ENCODE peak calls at places on chromosome 20, in ten cellular contexts. D is GM10248; M is left ventricle myocardium inferior; Z is Calu3; P is IMR-90; K is CD4-positive, alpha-beta T cell; Y is A549; C is CD8-positive, alpha-beta T cell; Q is ovary; V is uterus. G is an unnamed sample.

GRCh38 chr20:5041433-5041832 is 40.1 kb upstream of the SLC23A2 start:
- DNase-seq in V (no peak), Y (no peak), Z (no peak), P (no peak), C (no peak), D (no peak), Q (peak), K (no peak), M (no peak), G (no peak)

GRCh38 chr20:24755411-24755922 is 193.6 kb upstream of the CST7 start:
- DNase-seq in K (no peak), C (no peak), D (no peak), Z (no peak), V (no peak), M (no peak), P (no peak), Q (no peak), Y (no peak), G (no peak)

GRCh38 chr20:51469578-51470520 is 72.7 kb downstream of the NFATC2 start:
- DNase-seq in Q (peak), K (no peak), M (no peak), Z (no peak), C (no peak), D (no peak), Y (no peak), V (no peak), P (no peak), G (no peak)

GRCh38 chr20:4585104-4585753 is 136.5 kb upstream of the PRND start:
- DNase-seq in P (peak), Q (no peak), D (no peak), K (no peak), C (no peak), Y (no peak), M (no peak), Z (no peak), V (no peak), G (no peak)

GRCh38 chr20:36132802-36133211 is 21.7 kb upstream of the EPB41L1 start:
- DNase-seq in V (no peak), Y (no peak), Q (no peak), D (no peak), C (no peak), P (no peak), Z (no peak), K (no peak), M (no peak), G (no peak)

GRCh38 chr20:25280051-25280573 is 32.2 kb downstream of the PYGB start:
- DNase-seq in P (no peak), K (no peak), M (peak), V (peak), Q (peak), Z (no peak), D (no peak), C (no peak), Y (no peak), G (no peak)

GRCh38 chr20:3251806-3252205 is 12.8 kb upstream of the SLC4A11 start:
- DNase-seq in K (no peak), Z (no peak), Q (no peak), M (peak), V (no peak), C (no peak), Y (no peak), D (no peak), P (peak), G (no peak)

GRCh38 chr20:48629960-48630315 is 197.9 kb downstream of the PREX1 start:
- DNase-seq in Y (no peak), Q (no peak), Z (no peak), C (no peak), P (no peak), V (no peak), K (no peak), D (no peak), M (no peak), G (no peak)

GRCh38 chr20:53872081-53872541 is 198.3 kb downstream of the BCAS1 start:
- DNase-seq in C (no peak), V (no peak), D (no peak), M (no peak), Q (no peak), P (no peak), K (no peak), Z (no peak), Y (no peak), G (no peak)

GRCh38 chr20:25706793-25707192 is 10.1 kb upstream of the ZNF337 start:
- DNase-seq in C (peak), P (no peak), D (no peak), M (no peak), Z (peak), K (no peak), V (no peak), Y (no peak), Q (no peak), G (no peak)

GRCh38 chr20:50152394-50153152 is 950 bp downstream of the PEDS1 start:
- DNase-seq in K (no peak), D (no peak), C (no peak), Z (peak), Y (no peak), V (no peak), Q (no peak), M (no peak), P (no peak), G (no peak)

GRCh38 chr20:61679473-61679872 is 386.2 kb downstream of the TAF4 start:
- DNase-seq in D (no peak), V (no peak), M (peak), Q (no peak), K (no peak), Z (no peak), C (no peak), P (no peak), Y (no peak), G (no peak)

DNA sequence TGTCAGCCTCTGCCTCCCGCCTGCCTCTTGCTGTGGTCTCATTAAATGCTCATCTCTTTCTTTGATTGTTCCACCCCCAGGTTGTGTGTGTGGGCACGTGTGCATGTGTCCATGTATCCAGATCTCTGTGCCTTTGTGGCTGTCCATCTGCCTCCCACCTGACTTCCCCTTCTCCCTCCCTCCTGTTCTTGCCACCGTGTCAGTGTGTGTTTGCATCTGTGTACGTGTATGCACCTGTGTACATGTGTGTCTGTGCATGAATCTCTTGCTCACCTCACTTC is 62.9 kb downstream of the SRC start:
- DNase-seq in C (no peak), D (no peak), P (no peak), K (no peak), Z (no peak), V (no peak), Y (no peak), M (no peak), Q (no peak), G (no peak)
- TF ChIP-seq CTCF in C (no peak), D (no peak), P (no peak), K (no peak), Z (no peak), V (no peak), Y (no peak), M (no peak), Q (no peak), G (no peak)

DNA sequence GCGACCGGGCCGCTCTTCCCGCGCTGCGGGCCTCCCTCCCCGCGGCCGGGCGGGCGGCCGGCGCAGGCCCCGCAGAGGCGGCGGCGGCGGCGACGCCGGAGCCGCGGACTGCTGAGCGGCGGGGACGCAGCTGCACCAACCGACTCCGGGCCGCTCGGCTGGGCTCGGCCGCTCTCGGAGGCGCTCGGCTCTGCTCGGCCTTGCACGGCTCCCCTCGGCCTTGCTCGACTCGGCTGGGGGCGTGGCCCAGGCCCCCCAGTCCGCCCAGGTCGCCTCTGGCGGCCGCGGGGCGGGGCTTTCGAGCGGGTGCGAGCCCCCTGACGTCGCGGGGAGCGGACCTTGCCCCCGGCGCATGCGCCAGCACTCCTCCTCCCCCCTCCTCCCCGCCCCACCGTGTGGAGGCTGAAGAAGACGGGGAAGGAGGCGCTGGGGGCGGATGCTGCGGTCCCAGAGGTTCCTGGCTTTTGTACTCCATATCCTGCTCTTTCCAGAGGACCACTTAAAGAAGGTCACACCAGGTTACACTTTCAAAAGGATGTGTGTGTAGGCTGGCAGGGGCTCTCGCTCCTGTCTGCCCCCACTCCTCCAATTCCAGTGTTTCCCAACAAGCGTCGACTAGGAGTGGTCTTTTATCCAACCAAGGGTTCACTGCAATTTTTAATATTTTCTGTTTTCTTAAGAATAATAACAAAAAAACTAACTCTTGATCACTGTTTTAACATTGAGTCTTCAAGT is at the start of gene ZHX3:
- DNase-seq in Q (peak), M (peak), Z (peak), P (peak), V (peak), C (peak), K (peak), Y (peak), D (peak), G (peak)
- TF ChIP-seq CTCF in Q (no peak), M (no peak), Z (no peak), P (no peak), V (no peak), C (no peak), K (no peak), Y (no peak), D (no peak), G (no peak)

DNA sequence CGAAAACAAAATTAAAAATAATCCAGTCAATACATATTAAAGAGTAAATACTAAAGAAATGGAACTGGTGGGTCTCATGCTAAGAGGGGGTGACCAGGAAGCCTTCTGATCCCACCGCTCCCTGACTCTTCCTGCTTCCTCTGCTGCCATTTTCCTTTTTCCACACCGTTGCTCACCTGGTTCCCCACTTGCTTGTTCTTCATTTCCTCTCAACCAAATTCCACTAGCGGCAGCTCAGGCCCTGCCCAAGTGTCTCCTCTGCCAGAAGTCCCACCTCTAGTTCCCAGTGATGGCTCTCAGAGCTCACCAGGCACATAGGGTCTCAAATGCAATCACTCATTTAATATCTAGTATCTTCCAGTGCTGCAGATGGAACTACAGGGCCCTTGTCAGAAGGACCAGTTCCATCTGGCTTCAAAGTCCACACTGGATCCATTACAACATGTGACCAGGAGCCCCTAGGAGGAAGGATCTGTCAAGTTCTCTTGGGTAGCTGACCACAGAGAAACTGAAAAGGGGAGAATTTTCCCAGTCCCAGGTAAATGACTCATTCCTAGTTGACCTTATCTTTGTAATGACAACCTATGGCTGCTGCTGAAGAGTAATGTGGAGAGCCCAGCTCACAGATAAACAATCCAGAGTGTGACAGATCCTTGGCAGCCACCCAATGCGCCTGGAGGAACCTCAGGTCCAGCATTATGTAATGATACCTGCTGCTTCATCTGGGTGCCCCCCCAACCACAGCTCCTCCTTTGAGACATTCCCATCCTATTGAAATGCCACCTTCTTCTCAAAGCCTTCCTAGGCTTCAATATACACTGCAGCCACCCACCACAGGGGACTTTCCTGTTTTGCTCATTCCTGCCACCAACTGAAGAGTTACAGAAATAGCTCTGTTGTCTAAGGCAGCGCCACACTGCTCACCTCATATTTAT is 38.2 kb downstream of the ELMO2 start:
- DNase-seq in M (no peak), Z (peak), Y (no peak), C (no peak), V (no peak), K (no peak), Q (no peak), D (no peak), P (no peak), G (no peak)
- TF ChIP-seq CTCF in M (no peak), Z (no peak), Y (no peak), C (no peak), V (no peak), K (no peak), Q (no peak), D (no peak), P (no peak), G (no peak)

GRCh38 chr20:60271597-60271996 is 313.4 kb downstream of the CDH26 start:
- DNase-seq in D (no peak), Z (no peak), V (no peak), P (peak), K (no peak), M (no peak), Q (no peak), C (no peak), Y (peak), G (no peak)
- TF ChIP-seq CTCF in D (no peak), Z (no peak), V (no peak), P (peak), K (no peak), M (peak), Q (no peak), C (peak), Y (no peak), G (no peak)

DNA sequence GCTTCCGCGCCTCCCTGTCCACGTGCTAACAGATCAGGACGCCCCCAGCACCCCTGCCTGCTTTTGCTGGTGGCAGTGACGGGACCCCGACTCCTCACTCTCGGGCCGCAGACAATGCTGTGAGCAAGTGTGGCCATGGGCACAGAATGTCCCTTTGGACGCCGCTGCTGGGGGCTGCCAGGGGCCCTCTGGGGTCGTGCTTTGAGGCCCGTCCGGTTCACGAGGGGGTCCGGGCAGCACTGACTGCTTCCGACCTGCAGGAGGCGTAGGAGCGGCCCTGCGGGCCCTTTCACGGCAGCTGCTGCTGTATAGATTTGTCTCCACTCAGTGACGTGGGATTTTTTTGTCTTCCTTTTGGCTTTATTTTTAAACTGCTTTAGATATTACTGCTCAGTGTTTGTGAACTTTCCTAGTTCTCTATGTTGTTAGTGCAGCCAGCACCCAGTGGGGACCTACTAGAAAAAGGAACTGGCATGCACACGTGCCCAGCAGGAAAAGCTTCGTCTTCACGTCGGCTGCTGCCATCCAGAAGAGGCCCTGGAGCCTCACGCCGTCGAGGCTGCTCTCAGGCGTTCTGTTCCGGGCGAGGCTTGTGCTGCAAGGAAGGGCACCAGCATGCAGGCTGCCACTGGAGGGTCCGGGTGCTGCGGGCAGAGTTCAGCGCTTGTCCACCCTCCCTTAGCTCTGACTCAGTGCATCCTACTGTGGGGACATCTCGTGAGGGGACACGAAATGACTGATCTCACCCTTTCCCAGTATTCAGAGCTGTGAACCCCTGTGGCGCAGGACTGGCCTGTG is 21.7 kb downstream of the UCKL1 start:
- DNase-seq in C (no peak), M (no peak), D (no peak), Q (no peak), Z (no peak), V (no peak), Y (no peak), P (no peak), K (no peak), G (no peak)
- TF ChIP-seq CTCF in C (no peak), M (peak), D (no peak), Q (no peak), Z (no peak), V (no peak), Y (peak), P (peak), K (peak), G (no peak)

GRCh38 chr20:57508381-57508780 is 16.6 kb downstream of the CTCFL start:
- DNase-seq in M (no peak), K (no peak), Q (no peak), P (no peak), D (no peak), C (no peak), Y (no peak), Z (no peak), V (no peak), G (no peak)

GRCh38 chr20:57512432-57512831 is 12.5 kb downstream of the CTCFL start:
- DNase-seq in Q (no peak), D (no peak), C (no peak), V (no peak), Z (no peak), M (no peak), K (no peak), P (no peak), Y (no peak), G (no peak)

GRCh38 chr20:57507477-57507876 is 17.5 kb downstream of the CTCFL start:
- DNase-seq in M (no peak), K (no peak), D (no peak), Z (no peak), Y (no peak), V (no peak), P (no peak), Q (no peak), C (no peak), G (no peak)

GRCh38 chr20:57508831-57509230 is 16.1 kb downstream of the CTCFL start:
- DNase-seq in P (no peak), Y (no peak), Z (no peak), M (no peak), V (no peak), Q (no peak), D (no peak), K (no peak), C (no peak), G (no peak)

DNA sequence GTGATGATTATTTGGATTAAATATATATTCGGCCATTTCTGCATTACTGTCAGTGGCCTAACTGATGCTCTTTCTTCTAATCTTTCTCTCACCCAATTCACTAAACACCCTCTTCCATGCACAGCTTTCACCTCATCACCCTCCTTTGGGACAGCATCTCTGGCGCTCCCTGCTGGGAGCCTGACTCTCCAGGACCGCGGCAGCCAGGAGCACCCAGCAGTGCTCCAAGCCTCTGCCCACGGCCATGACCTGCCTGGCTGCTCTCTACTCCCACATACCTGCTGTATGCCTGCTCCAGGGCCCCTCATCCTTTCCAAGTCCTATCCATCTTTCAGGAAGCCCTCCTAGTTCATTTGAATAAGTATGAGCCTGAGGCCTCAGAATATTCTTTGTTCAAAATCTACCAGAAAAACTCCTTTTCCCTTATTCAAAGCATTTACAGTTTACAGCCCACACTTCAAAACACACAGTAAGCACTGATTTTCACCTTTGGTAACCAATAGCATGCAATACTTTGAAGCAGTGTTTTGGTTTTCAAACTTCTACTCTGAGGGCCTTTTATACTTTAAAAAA is 15.2 kb downstream of the CTCFL start:
- DNase-seq in C (no peak), M (no peak), P (no peak), K (no peak), D (peak), V (no peak), Z (peak), Q (no peak), Y (peak), G (no peak)
- TF ChIP-seq CTCF in C (no peak), M (peak), P (peak), K (no peak), D (peak), V (no peak), Z (peak), Q (no peak), Y (peak), G (peak)

GRCh38 chr20:44735816-44736169 is 9.9 kb upstream of the KCNK15 start:
- DNase-seq in V (no peak), M (no peak), P (no peak), Y (no peak), K (no peak), C (no peak), Q (no peak), D (no peak), Z (no peak), G (no peak)

GRCh38 chr20:44737116-44737515 is 8.5 kb upstream of the KCNK15 start:
- DNase-seq in Q (no peak), Y (no peak), D (no peak), P (no peak), Z (no peak), K (no peak), V (no peak), C (no peak), M (no peak), G (no peak)

GRCh38 chr20:44736170-44737021 is 9.3 kb upstream of the KCNK15 start:
- DNase-seq in P (peak), Y (peak), C (no peak), V (peak), Z (peak), K (no peak), D (no peak), M (no peak), Q (peak), G (no peak)

GRCh38 chr20:44733341-44734069 is 12.2 kb upstream of the KCNK15 start:
- DNase-seq in Q (peak), C (peak), V (peak), K (peak), Y (peak), D (peak), P (peak), Z (peak), M (peak), G (peak)

GRCh38 chr20:44734938-44735337 is 10.7 kb upstream of the KCNK15 start:
- DNase-seq in D (no peak), Z (peak), P (peak), V (no peak), C (no peak), K (no peak), Q (no peak), Y (peak), M (no peak), G (no peak)
- TF ChIP-seq CTCF in D (no peak), Z (peak), P (peak), V (peak), C (no peak), K (no peak), Q (no peak), Y (no peak), M (no peak), G (no peak)

DNA sequence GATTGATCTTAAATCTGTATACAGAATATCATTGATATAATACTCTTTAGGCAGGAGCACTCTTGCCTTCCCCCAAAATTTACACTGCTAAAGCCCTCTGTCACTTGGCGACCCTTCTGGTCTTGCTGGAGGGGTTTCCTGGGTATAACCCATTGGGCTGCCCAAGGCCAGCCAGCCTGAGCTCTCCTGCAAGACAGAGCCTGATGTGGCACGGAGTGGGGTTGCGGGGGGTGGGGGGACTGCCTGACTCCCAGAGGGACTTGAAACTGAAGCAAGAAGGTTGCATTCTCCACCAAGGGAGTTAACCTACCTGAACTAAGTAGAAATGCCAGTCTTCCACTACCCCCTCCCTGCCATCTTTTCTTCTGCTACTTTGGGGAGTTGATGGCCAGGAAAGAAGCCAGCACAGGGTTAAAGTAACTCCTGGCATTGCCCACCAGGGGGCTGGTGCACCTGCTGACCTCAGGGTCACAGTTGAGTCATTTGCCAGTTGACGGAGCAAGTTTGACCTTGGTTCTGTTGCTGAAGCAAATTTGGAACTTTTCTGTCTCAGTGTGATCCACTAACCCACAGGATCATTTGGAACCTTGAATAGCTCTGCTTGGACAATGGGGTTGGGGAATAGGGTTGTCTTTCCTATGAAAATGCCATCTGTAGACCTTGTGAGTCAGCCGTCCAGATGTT is 79.4 kb downstream of the ASXL1 start:
- DNase-seq in V (no peak), M (no peak), Y (peak), D (no peak), P (no peak), C (no peak), K (no peak), Q (no peak), Z (no peak), G (no peak)
- TF ChIP-seq CTCF in V (no peak), M (no peak), Y (no peak), D (no peak), P (peak), C (peak), K (peak), Q (no peak), Z (peak), G (peak)